ENCODE peak calls at places on chromosomes 1 and 21, in five cellular contexts. C is endothelial cell, J is HT1080, F is HAP-1, S is AG09309. X is an unnamed sample.
A peak's percentile ranks its signal among the peaks of the same experiment; 100 is the strongest.

GRCh38 chr1:241972703-241973375 is 15.3 kb downstream of the BECN2 start:
- DNase-seq in C (peak; percentile 62), F (peak; percentile 57), J (peak; percentile 44), S (no peak), X (no peak)

GRCh38 chr1:53278294-53278693 is 40.0 kb upstream of the MAGOH start:
- DNase-seq in J (peak; percentile 36), S (no peak), C (peak; percentile 71), F (peak; percentile 81), X (no peak)

GRCh38 chr1:39842726-39843305 is 40.5 kb downstream of the TRIT1 start:
- DNase-seq in C (no peak), J (no peak), F (no peak), S (no peak), X (no peak)

GRCh38 chr1:203528098-203528497 is 34.1 kb downstream of the OPTC start:
- DNase-seq in F (no peak), C (no peak), S (no peak), J (no peak), X (no peak)

GRCh38 chr1:1929102-1929638 is 10.1 kb upstream of the TMEM52 start:
- DNase-seq in F (no peak), C (no peak), J (no peak), S (no peak), X (peak; percentile 17)

GRCh38 chr21:41615613-41616012 is 107.7 kb upstream of the TMPRSS2 start:
- DNase-seq in J (peak; percentile 31), F (no peak), S (peak; percentile 100), C (no peak), X (no peak)

GRCh38 chr1:60348884-60349283 is 275.3 kb upstream of the C1orf87 start:
- DNase-seq in F (no peak), S (no peak), J (no peak), C (no peak), X (no peak)

GRCh38 chr1:145927916-145928647 is 798 bp upstream of the RBM8A start:
- DNase-seq in C (no peak), S (no peak), F (no peak), J (no peak), X (no peak)

GRCh38 chr1:6870086-6870485 is 84.8 kb downstream of the CAMTA1 start:
- DNase-seq in C (no peak), F (no peak), S (no peak), J (no peak), X (no peak)

GRCh38 chr1:226690460-226690982 is 48.6 kb downstream of the ITPKB start:
- DNase-seq in S (no peak), F (no peak), C (no peak), J (no peak), X (no peak)